ENCODE peak calls at places on chromosomes 2 and 18, in eight cellular contexts. X, F, S, M, N, I, D and E are unnamed samples.

GRCh38 chr2:20534913-20535801 is 88.3 kb downstream of the RHOB start:
- DNase-seq in N (no peak), M (no peak), F (no peak), X (no peak), I (no peak), D (no peak), S (peak), E (no peak)

GRCh38 chr18:34729264-34729663 is 19.2 kb downstream of the DTNA start:
- DNase-seq in I (peak), F (no peak), S (peak), D (no peak), M (no peak), X (peak), N (no peak), E (peak)

GRCh38 chr2:230011617-230012016 is 57.1 kb downstream of the SLC16A14 start:
- DNase-seq in I (no peak), N (peak), S (no peak), M (no peak), X (no peak), F (no peak), D (no peak), E (no peak)

GRCh38 chr2:163401481-163401880 is 334.3 kb downstream of the FIGN start:
- DNase-seq in F (no peak), S (peak), N (peak), M (no peak), X (no peak), I (no peak), D (no peak), E (no peak)

GRCh38 chr2:163419000-163419575 is 316.7 kb downstream of the FIGN start:
- DNase-seq in N (no peak), M (no peak), I (no peak), F (no peak), X (no peak), D (no peak), S (no peak), E (no peak)

GRCh38 chr2:231710751-231711676 is 2.7 kb downstream of the PTMA start:
- DNase-seq in F (peak), M (peak), X (peak), D (no peak), N (no peak), I (peak), S (no peak), E (no peak)

GRCh38 chr2:106801256-106801655 is 84.7 kb downstream of the ST6GAL2 start:
- DNase-seq in N (no peak), D (no peak), I (no peak), S (no peak), M (no peak), X (no peak), F (no peak), E (no peak)

GRCh38 chr2:150555957-150556356 is 68.5 kb upstream of the RND3 start:
- DNase-seq in I (no peak), M (no peak), F (no peak), D (no peak), S (no peak), N (no peak), X (no peak), E (no peak)

GRCh38 chr2:109260116-109260855 is 131.3 kb downstream of the SH3RF3 start:
- DNase-seq in X (no peak), N (no peak), F (no peak), D (peak), S (no peak), M (peak), I (no peak), E (no peak)

GRCh38 chr2:198928026-198928425 is 529.7 kb downstream of the SATB2 start:
- DNase-seq in I (no peak), N (no peak), S (no peak), M (no peak), X (no peak), F (no peak), D (no peak), E (no peak)

GRCh38 chr2:232980683-232981082 is 32.4 kb downstream of the NGEF start:
- DNase-seq in I (no peak), F (no peak), D (peak), X (peak), N (peak), S (peak), M (peak), E (peak)

GRCh38 chr2:215746507-215747243 is 266.7 kb downstream of the MREG start:
- DNase-seq in X (no peak), I (no peak), D (no peak), N (no peak), F (no peak), S (no peak), M (no peak), E (no peak)

GRCh38 chr2:156345582-156345981 is 13.1 kb upstream of the NR4A2 start:
- DNase-seq in S (no peak), F (no peak), M (no peak), N (no peak), X (no peak), I (no peak), D (no peak), E (no peak)

GRCh38 chr2:30758315-30758714 is 48.9 kb downstream of the CAPN13 start:
- DNase-seq in D (no peak), X (no peak), M (peak), S (no peak), F (peak), I (no peak), N (no peak), E (no peak)

GRCh38 chr2:167103028-167103756 is 214.9 kb downstream of the XIRP2 start:
- DNase-seq in D (no peak), N (no peak), M (no peak), F (no peak), S (no peak), X (no peak), I (no peak), E (no peak)

GRCh38 chr18:59952283-59953007 is 52.6 kb downstream of the PMAIP1 start:
- DNase-seq in N (no peak), X (no peak), S (no peak), F (no peak), D (no peak), I (no peak), M (no peak), E (no peak)

GRCh38 chr2:67880291-67880761 is 182.5 kb downstream of the C1D start:
- DNase-seq in M (no peak), I (no peak), X (no peak), S (no peak), N (peak), F (no peak), D (no peak), E (peak)

GRCh38 chr2:180203972-180204371 is 196.9 kb upstream of the CWC22 start:
- DNase-seq in N (peak), I (no peak), X (no peak), F (peak), M (no peak), D (no peak), S (no peak), E (no peak)

GRCh38 chr18:73707035-73707434 is 440.6 kb downstream of the FBXO15 start:
- DNase-seq in N (peak), I (no peak), X (no peak), D (no peak), M (no peak), F (no peak), S (peak), E (no peak)

GRCh38 chr2:182870227-182870626 is 3.8 kb upstream of the FRZB start:
- DNase-seq in X (peak), S (peak), D (no peak), F (no peak), M (no peak), I (no peak), N (no peak), E (peak)

GRCh38 chr2:31270136-31270535 is 36.2 kb downstream of the EHD3 start:
- DNase-seq in X (no peak), N (peak), M (no peak), D (no peak), I (no peak), F (no peak), S (no peak), E (no peak)

GRCh38 chr2:55926246-55926645 is 2.7 kb upstream of the EFEMP1 start:
- DNase-seq in M (no peak), N (no peak), D (no peak), F (no peak), I (no peak), X (no peak), S (no peak), E (no peak)

GRCh38 chr18:48821251-48821590 is 129.5 kb downstream of the SMAD7 start:
- DNase-seq in N (no peak), D (peak), M (no peak), S (no peak), I (peak), X (no peak), F (peak), E (no peak)

GRCh38 chr18:50038448-50038847 is 156.5 kb downstream of the MYO5B start:
- DNase-seq in I (no peak), X (peak), F (no peak), M (no peak), N (no peak), S (no peak), D (no peak), E (no peak)

GRCh38 chr18:5456577-5457466 is 87.0 kb downstream of the EPB41L3 start:
- DNase-seq in S (no peak), M (no peak), I (no peak), F (peak), D (no peak), N (peak), X (no peak), E (no peak)

GRCh38 chr2:105961599-105962146 is 217.0 kb downstream of the NCK2 start:
- DNase-seq in I (no peak), N (no peak), F (no peak), X (no peak), M (no peak), S (no peak), D (no peak), E (no peak)

GRCh38 chr2:28558918-28559317 is 63.1 kb downstream of the PLB1 start:
- DNase-seq in M (no peak), S (no peak), F (peak), N (no peak), I (no peak), X (no peak), D (no peak), E (no peak)

GRCh38 chr2:85754313-85755095 is 713 bp downstream of the ATOH8 start:
- DNase-seq in S (peak), X (peak), F (no peak), D (no peak), I (peak), M (peak), N (peak), E (no peak)

GRCh38 chr2:129901754-129902415 is 77.6 kb upstream of the RAB6C start:
- DNase-seq in X (no peak), F (no peak), N (no peak), D (no peak), I (no peak), S (no peak), M (no peak), E (no peak)

GRCh38 chr2:6372317-6372903 is 493.3 kb downstream of the CMPK2 start:
- DNase-seq in D (no peak), M (peak), S (peak), I (peak), F (no peak), N (peak), X (no peak), E (no peak)

GRCh38 chr2:199988176-199988575 is 32.8 kb downstream of the MAIP1 start:
- DNase-seq in N (peak), M (no peak), D (no peak), F (no peak), X (no peak), S (no peak), I (no peak), E (no peak)

GRCh38 chr2:178845565-178846457 is 38.6 kb upstream of the TTN start:
- DNase-seq in D (no peak), X (no peak), N (peak), I (no peak), M (no peak), F (no peak), S (no peak), E (no peak)

GRCh38 chr2:96945011-96945410 is 41.4 kb downstream of the FAM178B start:
- DNase-seq in M (no peak), D (no peak), N (no peak), F (no peak), X (no peak), S (no peak), I (no peak), E (no peak)

GRCh38 chr18:750456-750855 is 38.0 kb upstream of the ENOSF1 start:
- DNase-seq in M (no peak), S (no peak), X (no peak), N (no peak), F (no peak), D (no peak), I (no peak), E (no peak)
- TF ChIP-seq POLR2A in M (no peak), S (no peak), X (no peak), N (no peak), F (no peak), D (no peak), I (no peak), E (no peak)

GRCh38 chr2:97995026-97995733 is 568 bp downstream of the TMEM131 start:
- DNase-seq in X (peak), I (peak), F (peak), N (peak), D (no peak), M (peak), S (peak), E (peak)
- TF ChIP-seq POLR2A in X (no peak), I (peak), F (no peak), N (no peak), D (no peak), M (no peak), S (peak), E (peak)

GRCh38 chr2:60413069-60413818 is 140.2 kb downstream of the BCL11A start:
- DNase-seq in S (no peak), D (no peak), X (peak), F (no peak), N (no peak), I (no peak), M (no peak), E (no peak)

GRCh38 chr2:60416221-60417008 is 137.0 kb downstream of the BCL11A start:
- DNase-seq in S (peak), F (no peak), I (peak), D (no peak), N (peak), X (peak), M (peak), E (no peak)

GRCh38 chr2:60413819-60414178 is 139.7 kb downstream of the BCL11A start:
- DNase-seq in F (no peak), S (no peak), D (no peak), N (no peak), M (peak), X (peak), I (no peak), E (no peak)

GRCh38 chr2:60415814-60416213 is 137.6 kb downstream of the BCL11A start:
- DNase-seq in M (no peak), D (no peak), X (no peak), F (no peak), N (no peak), I (no peak), S (no peak), E (no peak)

GRCh38 chr2:60414731-60415130 is 138.7 kb downstream of the BCL11A start:
- DNase-seq in M (no peak), N (peak), F (no peak), S (peak), I (no peak), X (peak), D (no peak), E (no peak)
- TF ChIP-seq POLR2A in M (no peak), N (no peak), F (no peak), S (no peak), I (no peak), X (no peak), D (no peak), E (no peak)

GRCh38 chr2:189601043-189601442 is 20.5 kb upstream of the SLC40A1 start:
- DNase-seq in X (peak), M (no peak), N (peak), D (no peak), S (peak), I (no peak), F (no peak), E (no peak)
- TF ChIP-seq POLR2A in X (no peak), M (no peak), N (no peak), D (no peak), S (no peak), I (no peak), F (no peak), E (no peak)

GRCh38 chr2:111923271-111923670 is 24.9 kb downstream of the MERTK start:
- DNase-seq in X (no peak), M (no peak), N (peak), S (no peak), F (no peak), D (no peak), I (no peak), E (no peak)

GRCh38 chr2:111919362-111919761 is 21.0 kb downstream of the MERTK start:
- DNase-seq in D (no peak), N (no peak), X (peak), F (no peak), M (no peak), I (no peak), S (no peak), E (no peak)

GRCh38 chr2:111924617-111925107 is 26.3 kb downstream of the MERTK start:
- DNase-seq in N (no peak), S (no peak), F (no peak), I (no peak), X (no peak), M (no peak), D (no peak), E (no peak)

GRCh38 chr2:111918383-111918806 is 20.0 kb downstream of the MERTK start:
- DNase-seq in I (no peak), N (peak), S (no peak), M (no peak), X (no peak), D (no peak), F (no peak), E (no peak)

DNA sequence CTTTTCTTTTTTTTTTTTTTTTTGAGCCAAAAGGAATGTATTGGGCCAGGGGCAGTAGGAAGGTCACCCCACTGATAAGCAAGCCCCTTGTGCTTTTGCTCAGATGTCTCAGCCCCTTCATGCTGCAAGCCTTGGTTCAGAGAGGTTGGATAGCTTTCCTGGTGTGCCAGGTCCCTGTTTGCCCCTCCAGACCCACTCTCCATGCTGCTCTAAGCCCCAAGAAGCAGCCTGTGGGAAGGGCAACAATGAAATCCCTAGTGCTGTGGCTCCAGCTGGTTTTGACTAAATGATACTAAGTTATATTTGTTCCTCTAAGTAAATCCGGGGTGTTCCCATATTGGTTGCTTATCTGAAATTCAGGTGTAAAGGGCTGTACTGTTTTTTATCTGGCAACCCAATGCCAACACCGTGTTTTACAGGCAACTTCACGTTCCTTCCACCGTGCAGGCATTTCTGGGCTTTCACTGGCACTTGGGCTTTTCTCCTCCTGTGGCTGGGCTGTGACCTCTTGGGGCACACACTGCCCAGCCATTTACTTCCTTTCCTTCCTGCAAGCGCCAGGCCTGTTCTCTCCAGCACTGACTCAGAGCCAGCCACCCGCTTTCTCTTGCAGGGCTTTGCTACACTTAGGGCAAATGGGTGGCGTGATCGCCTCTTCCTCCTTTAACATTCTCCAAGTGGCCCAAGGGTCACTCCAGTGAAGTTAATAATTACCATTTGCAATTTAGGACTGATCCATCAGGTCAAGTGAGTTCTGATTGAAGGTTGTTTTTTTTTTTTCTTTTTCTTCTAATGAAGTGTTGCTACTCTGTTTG is 21.6 kb downstream of the MERTK start:
- DNase-seq in I (peak), D (no peak), M (peak), S (no peak), F (peak), N (no peak), X (peak), E (no peak)
- TF ChIP-seq POLR2A in I (peak), D (no peak), M (peak), S (no peak), F (no peak), N (no peak), X (no peak), E (no peak)

GRCh38 chr2:110886806-110887573 is 154.6 kb downstream of the ACOXL start:
- DNase-seq in X (no peak), F (no peak), M (no peak), I (no peak), S (no peak), D (no peak), N (no peak), E (no peak)
- TF ChIP-seq POLR2A in X (no peak), F (no peak), M (no peak), I (no peak), S (no peak), D (no peak), N (no peak), E (no peak)

DNA sequence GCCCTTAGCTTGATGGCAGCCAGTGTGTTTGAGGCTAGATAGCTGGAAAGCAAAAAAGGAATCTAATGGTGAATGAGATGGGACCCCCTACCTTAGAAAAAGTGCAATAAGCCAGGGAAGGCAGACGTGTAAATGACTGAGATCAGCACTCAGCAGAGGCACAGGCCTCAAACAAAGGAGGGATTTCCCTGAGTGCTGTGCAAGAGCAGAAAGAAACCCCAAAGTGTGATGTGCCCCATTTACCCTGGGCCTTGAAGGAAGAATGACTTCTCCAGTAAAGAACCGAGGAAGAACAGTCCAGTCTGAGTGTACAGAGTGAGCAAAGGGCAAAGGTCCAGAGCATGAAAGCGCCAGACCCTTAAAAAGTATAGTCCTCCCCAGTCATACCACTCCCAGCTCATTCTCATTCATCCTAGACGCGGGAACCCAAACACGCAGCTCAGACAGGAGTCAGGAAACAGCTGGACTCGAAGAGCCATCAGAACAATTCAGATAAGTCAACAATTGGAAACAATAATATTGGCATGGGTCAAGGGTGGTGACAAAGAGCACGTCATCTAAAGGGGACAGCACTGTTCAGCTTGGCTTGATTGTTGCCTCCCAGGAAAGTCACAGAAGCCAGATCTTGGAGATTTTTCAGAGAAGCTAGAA is 121.7 kb downstream of the INO80D start:
- DNase-seq in I (no peak), S (no peak), M (no peak), F (peak), N (no peak), X (no peak), D (no peak), E (no peak)
- TF ChIP-seq POLR2A in I (no peak), S (no peak), M (no peak), F (no peak), N (no peak), X (no peak), D (no peak), E (no peak)

GRCh38 chr2:174485763-174486613 is 841 bp downstream of the GPR155 start:
- DNase-seq in D (no peak), M (peak), X (peak), F (peak), I (peak), S (no peak), N (peak), E (peak)
- TF ChIP-seq POLR2A in D (no peak), M (no peak), X (no peak), F (no peak), I (no peak), S (no peak), N (no peak), E (peak)